ENCODE peak calls at places on chromosome 3, in nine cellular contexts. Y is thoracic aorta, U is astrocyte of the spinal cord, E is choroid plexus epithelial cell, B is PC-9, G is uterus, S is RWPE2, M is tibial artery, Z is body of pancreas. K is an unnamed sample.

GRCh38 chr3:42094992-42095391 is 3.8 kb downstream of the TRAK1 start:
- DNase-seq in M (no peak), Z (no peak), E (no peak), Y (no peak), S (no peak), G (no peak), U (no peak), B (no peak), K (no peak)

GRCh38 chr3:166125179-166125578 is 288.0 kb upstream of the BCHE start:
- DNase-seq in Z (no peak), U (no peak), S (no peak), Y (no peak), E (no peak), B (no peak), M (no peak), G (no peak), K (no peak)

GRCh38 chr3:42228796-42229195 is 37.2 kb downstream of the CCK start:
- DNase-seq in G (no peak), U (no peak), E (peak; percentile 49), S (no peak), B (no peak), Z (no peak), M (no peak), Y (no peak), K (no peak)

GRCh38 chr3:195087321-195087720 is 183.6 kb downstream of the XXYLT1 start:
- DNase-seq in Y (no peak), M (no peak), Z (no peak), G (no peak), E (no peak), U (no peak), B (no peak), S (no peak), K (no peak)

GRCh38 chr3:107412376-107412775 is 35.1 kb downstream of the CCDC54 start:
- DNase-seq in S (no peak), B (no peak), M (no peak), G (no peak), Z (no peak), U (no peak), Y (no peak), E (peak; percentile 45), K (no peak)

GRCh38 chr3:58170376-58170775 is 40.4 kb downstream of the DNASE1L3 start:
- DNase-seq in E (no peak), B (no peak), Y (no peak), G (no peak), U (no peak), Z (no peak), M (no peak), S (no peak), K (no peak)

GRCh38 chr3:85584779-85585356 is 626.1 kb downstream of the CADM2 start:
- DNase-seq in M (no peak), G (no peak), S (no peak), Z (no peak), B (no peak), E (no peak), Y (no peak), U (no peak), K (no peak)

GRCh38 chr3:171057075-171057474 is 30.6 kb upstream of the SLC2A2 start:
- DNase-seq in G (no peak), S (no peak), B (no peak), Y (no peak), U (no peak), M (no peak), Z (no peak), E (no peak), K (no peak)

GRCh38 chr3:13130464-13131193 is 57.4 kb upstream of the IQSEC1 start:
- DNase-seq in Z (no peak), G (no peak), S (no peak), B (no peak), Y (no peak), M (peak; percentile 0), U (no peak), E (no peak), K (no peak)

GRCh38 chr3:177842743-177843734 is 645.8 kb upstream of the TBL1XR1 start:
- DNase-seq in B (no peak), U (no peak), Y (no peak), S (no peak), Z (no peak), G (no peak), E (no peak), M (no peak), K (no peak)

GRCh38 chr3:39910828-39911464 is 101.5 kb downstream of the MYRIP start:
- DNase-seq in M (no peak), E (no peak), S (no peak), G (no peak), U (peak; percentile 70), Y (no peak), B (no peak), Z (no peak), K (no peak)

GRCh38 chr3:45687828-45688193 is 1.4 kb upstream of the SACM1L start:
- DNase-seq in M (no peak), U (no peak), S (no peak), Y (no peak), G (no peak), Z (no peak), B (no peak), E (no peak), K (no peak)

GRCh38 chr3:52023101-52023770 is 27.5 kb upstream of the RPL29 start:
- DNase-seq in Z (no peak), B (no peak), M (no peak), E (no peak), S (no peak), Y (no peak), G (no peak), U (no peak), K (no peak)
- H3K4me3 ChIP-seq in Z (no peak overlapping the region), B (no peak overlapping the region), M (peak overlapping the region; percentile 35), E (no peak overlapping the region), S (no peak overlapping the region), Y (peak overlapping the region; percentile 44), G (no peak overlapping the region), U (no peak overlapping the region), K (no peak overlapping the region)

GRCh38 chr3:119463171-119464169 is at the start of gene TMEM39A:
- DNase-seq in E (peak; percentile 99), S (peak; percentile 98), Z (peak; percentile 100), M (peak; percentile 99), U (peak; percentile 99), G (peak; percentile 100), Y (peak; percentile 99), B (peak; percentile 99), K (peak; percentile 95)
- TF ChIP-seq CTCF in E (no peak), S (no peak), Z (peak; percentile 46), M (peak; percentile 16), U (no peak), G (no peak), Y (peak; percentile 17), B (peak; percentile 40), K (no peak)

GRCh38 chr3:72580910-72581309 is 267.3 kb downstream of the SHQ1 start:
- DNase-seq in S (no peak), Z (no peak), U (no peak), Y (no peak), G (no peak), B (no peak), M (no peak), E (no peak), K (no peak)

GRCh38 chr3:72582211-72582878 is 265.9 kb downstream of the SHQ1 start:
- DNase-seq in Z (peak; percentile 76), S (no peak), U (no peak), B (no peak), Y (no peak), G (no peak), E (no peak), M (no peak), K (no peak)

GRCh38 chr3:72580246-72580756 is 267.9 kb downstream of the SHQ1 start:
- DNase-seq in E (no peak), G (no peak), Y (no peak), S (no peak), Z (no peak), U (no peak), B (no peak), M (no peak), K (no peak)

GRCh38 chr3:72584262-72584661 is 264.0 kb downstream of the SHQ1 start:
- DNase-seq in M (no peak), B (no peak), Y (no peak), S (no peak), U (no peak), E (no peak), Z (no peak), G (no peak), K (no peak)

GRCh38 chr3:72582963-72583362 is 265.3 kb downstream of the SHQ1 start:
- DNase-seq in G (no peak), M (no peak), Y (no peak), E (no peak), B (no peak), U (no peak), S (no peak), Z (no peak), K (no peak)
- H3K4me3 ChIP-seq in G (no peak overlapping the region), M (no peak overlapping the region), Y (no peak overlapping the region), E (no peak overlapping the region), B (no peak overlapping the region), U (no peak overlapping the region), S (no peak overlapping the region), Z (no peak overlapping the region), K (no peak overlapping the region)

GRCh38 chr3:183114779-183115178 is 15.5 kb upstream of the MCCC1 start:
- DNase-seq in U (no peak), Y (no peak), S (no peak), G (no peak), E (no peak), Z (no peak), M (no peak), B (no peak), K (no peak)
- TF ChIP-seq CTCF in U (no peak), Y (no peak), S (no peak), G (no peak), E (peak; percentile 3), Z (no peak), M (no peak), B (no peak), K (no peak)

DNA sequence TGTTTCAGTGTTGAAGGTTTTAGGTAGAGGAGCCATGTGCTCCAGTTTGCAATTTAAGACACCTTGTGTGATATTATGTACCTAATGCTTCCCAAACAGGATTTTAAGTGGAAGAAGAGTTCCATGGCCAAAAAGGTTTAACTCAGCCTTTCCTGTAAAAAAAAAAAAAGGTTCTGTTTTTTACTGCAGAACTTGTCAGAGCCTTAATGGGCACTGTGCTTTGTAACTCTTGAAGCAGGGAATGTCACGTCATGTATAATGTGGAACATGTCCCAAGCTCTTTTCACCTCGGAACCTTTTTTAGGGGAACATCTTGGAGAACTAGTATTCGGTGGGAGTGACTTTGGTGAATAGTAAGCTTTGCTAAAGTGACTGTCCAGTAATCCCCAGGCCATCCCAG is 31.6 kb downstream of the PSMD6 start:
- DNase-seq in Y (no peak), Z (no peak), S (no peak), U (no peak), E (no peak), B (no peak), G (no peak), M (no peak), K (no peak)
- H3K4me3 ChIP-seq in Y (no peak overlapping the region), Z (no peak overlapping the region), S (no peak overlapping the region), U (no peak overlapping the region), E (no peak overlapping the region), B (no peak overlapping the region), G (no peak overlapping the region), M (no peak overlapping the region), K (no peak overlapping the region)

GRCh38 chr3:127651516-127652172 is 21.1 kb upstream of the ABTB1 start:
- DNase-seq in E (no peak), M (no peak), G (no peak), Y (no peak), Z (no peak), U (no peak), B (no peak), S (no peak), K (no peak)
- TF ChIP-seq CTCF in E (no peak), M (no peak), G (no peak), Y (no peak), Z (no peak), U (no peak), B (no peak), S (no peak), K (no peak)